ENCODE peak calls at places on chromosomes 11 and 22, in eight cellular contexts. G is LoVo; J is kidney epithelial cell; U is HT-29; F is DND-41; S is caudate nucleus; R is stimulated activated CD8-positive, alpha-beta memory T cell treated with anti-CD3 and anti-CD28 coated beads, Interleukin-4, amount 100 ng/mL, for 24 hours; D is stimulated activated CD4-positive, alpha-beta T cell treated with anti-CD3 and anti-CD28 coated beads, TNF-alpha, amount 100 ng/mL, for 24 hours. Z is an unnamed sample.

GRCh38 chr11:67111261-67111660 is 7.8 kb upstream of the KDM2A start:
- DNase-seq in G (no peak), J (no peak), U (no peak), F (no peak), S (no peak), R (no peak), D (no peak), Z (no peak)

GRCh38 chr22:42154293-42154692 is 23.7 kb upstream of the CYP2D6 start:
- DNase-seq in G (no peak), J (no peak), U (no peak), F (no peak), S (no peak), R (no peak), D (no peak), Z (no peak)

GRCh38 chr11:87780068-87780413 is 395.2 kb downstream of the RAB38 start:
- DNase-seq in G (no peak), J (no peak), U (no peak), F (no peak), S (no peak), R (no peak), D (no peak), Z (no peak)

GRCh38 chr22:45069925-45070324 is 60.1 kb upstream of the PHF21B start:
- DNase-seq in G (peak), J (no peak), U (no peak), F (no peak), S (no peak), R (peak), D (no peak), Z (no peak)

GRCh38 chr11:112830255-112830654 is 131.0 kb upstream of the NCAM1 start:
- DNase-seq in G (no peak), J (no peak), U (no peak), F (no peak), S (no peak), R (no peak), D (no peak), Z (no peak)

GRCh38 chr11:44939673-44940072 is 11.0 kb downstream of the TP53I11 start:
- DNase-seq in G (no peak), J (no peak), U (no peak), F (no peak), S (no peak), R (no peak), D (no peak), Z (no peak)

GRCh38 chr11:35040221-35040942 is 98.6 kb upstream of the CD44 start:
- DNase-seq in G (peak), J (no peak), U (no peak), F (no peak), S (no peak), R (no peak), D (peak), Z (no peak)

GRCh38 chr11:111046291-111046690 is 199.2 kb upstream of the POU2AF2 start:
- DNase-seq in G (no peak), J (no peak), U (no peak), F (no peak), S (no peak), R (no peak), D (no peak), Z (no peak)

GRCh38 chr11:106624377-106624776 is 393.9 kb downstream of the GUCY1A2 start:
- DNase-seq in G (no peak), J (no peak), U (no peak), F (no peak), S (no peak), R (no peak), D (no peak), Z (no peak)

GRCh38 chr11:18729426-18729825 is 3.4 kb upstream of the IGSF22 start:
- DNase-seq in G (no peak), J (no peak), U (no peak), F (no peak), S (no peak), R (no peak), D (no peak), Z (no peak)